ENCODE peak calls at places on chromosomes 11 and 22, in five cellular contexts. One of them, this sample, is unnamed.

GRCh38 chr11:114308689-114309089 is 12.5 kb downstream of the NNMT start:
- DNase-seq in Peyer's patch: no peak
- DNase-seq in non-pigmented ciliary epithelial cell: no peak
- DNase-seq in SHP77: no peak
- DNase-seq in stimulated activated CD8-positive, alpha-beta memory T cell treated with anti-CD3 and anti-CD28 coated beads, Interleukin-4, amount 100 ng/mL, for 24 hours: no peak
- DNase-seq in this sample: no peak

GRCh38 chr11:44893250-44894216 is 57.1 kb downstream of the TP53I11 start:
- DNase-seq in Peyer's patch: no peak
- DNase-seq in non-pigmented ciliary epithelial cell: no peak
- DNase-seq in SHP77: no peak
- DNase-seq in stimulated activated CD8-positive, alpha-beta memory T cell treated with anti-CD3 and anti-CD28 coated beads, Interleukin-4, amount 100 ng/mL, for 24 hours: no peak
- DNase-seq in this sample: no peak

GRCh38 chr22:36356708-36357694 is 30.8 kb downstream of the MYH9 start:
- DNase-seq in Peyer's patch: no peak
- DNase-seq in non-pigmented ciliary epithelial cell: no peak
- DNase-seq in SHP77: no peak
- DNase-seq in stimulated activated CD8-positive, alpha-beta memory T cell treated with anti-CD3 and anti-CD28 coated beads, Interleukin-4, amount 100 ng/mL, for 24 hours: no peak
- DNase-seq in this sample: no peak

GRCh38 chr11:85540635-85541034 is 86.5 kb downstream of the DLG2 start:
- DNase-seq in Peyer's patch: no peak
- DNase-seq in non-pigmented ciliary epithelial cell: no peak
- DNase-seq in SHP77: no peak
- DNase-seq in stimulated activated CD8-positive, alpha-beta memory T cell treated with anti-CD3 and anti-CD28 coated beads, Interleukin-4, amount 100 ng/mL, for 24 hours: no peak
- DNase-seq in this sample: no peak

GRCh38 chr11:69157156-69157821 is 1.6 kb downstream of the SMIM38 start:
- DNase-seq in Peyer's patch: peak; percentile 44
- DNase-seq in non-pigmented ciliary epithelial cell: no peak
- DNase-seq in SHP77: peak; percentile 71
- DNase-seq in stimulated activated CD8-positive, alpha-beta memory T cell treated with anti-CD3 and anti-CD28 coated beads, Interleukin-4, amount 100 ng/mL, for 24 hours: no peak
- DNase-seq in this sample: no peak

GRCh38 chr11:3341298-3341697 is 37.6 kb downstream of the ZNF195 start:
- DNase-seq in Peyer's patch: peak; percentile 85
- DNase-seq in non-pigmented ciliary epithelial cell: no peak
- DNase-seq in SHP77: peak; percentile 11
- DNase-seq in stimulated activated CD8-positive, alpha-beta memory T cell treated with anti-CD3 and anti-CD28 coated beads, Interleukin-4, amount 100 ng/mL, for 24 hours: peak; percentile 51
- DNase-seq in this sample: peak; percentile 69

GRCh38 chr22:49925525-49926128 is 7.2 kb downstream of the CRELD2 start:
- DNase-seq in Peyer's patch: peak; percentile 87
- DNase-seq in non-pigmented ciliary epithelial cell: no peak
- DNase-seq in SHP77: no peak
- DNase-seq in stimulated activated CD8-positive, alpha-beta memory T cell treated with anti-CD3 and anti-CD28 coated beads, Interleukin-4, amount 100 ng/mL, for 24 hours: no peak
- DNase-seq in this sample: no peak

GRCh38 chr11:130427581-130428211 is 713 bp downstream of the ADAMTS8 start:
- DNase-seq in Peyer's patch: no peak
- DNase-seq in non-pigmented ciliary epithelial cell: no peak
- DNase-seq in SHP77: no peak
- DNase-seq in stimulated activated CD8-positive, alpha-beta memory T cell treated with anti-CD3 and anti-CD28 coated beads, Interleukin-4, amount 100 ng/mL, for 24 hours: no peak
- DNase-seq in this sample: no peak

GRCh38 chr11:21460082-21460481 is 732.8 kb upstream of the ANO5 start:
- DNase-seq in Peyer's patch: no peak
- DNase-seq in non-pigmented ciliary epithelial cell: no peak
- DNase-seq in SHP77: no peak
- DNase-seq in stimulated activated CD8-positive, alpha-beta memory T cell treated with anti-CD3 and anti-CD28 coated beads, Interleukin-4, amount 100 ng/mL, for 24 hours: no peak
- DNase-seq in this sample: no peak

GRCh38 chr11:69487391-69487790 is 5.9 kb downstream of the LINC01488 start:
- DNase-seq in Peyer's patch: no peak
- DNase-seq in non-pigmented ciliary epithelial cell: no peak
- DNase-seq in SHP77: no peak
- DNase-seq in stimulated activated CD8-positive, alpha-beta memory T cell treated with anti-CD3 and anti-CD28 coated beads, Interleukin-4, amount 100 ng/mL, for 24 hours: no peak
- DNase-seq in this sample: no peak

GRCh38 chr22:21615731-21616130 is 14.1 kb downstream of the YDJC start:
- DNase-seq in Peyer's patch: no peak
- DNase-seq in non-pigmented ciliary epithelial cell: no peak
- DNase-seq in SHP77: no peak
- DNase-seq in stimulated activated CD8-positive, alpha-beta memory T cell treated with anti-CD3 and anti-CD28 coated beads, Interleukin-4, amount 100 ng/mL, for 24 hours: no peak
- DNase-seq in this sample: no peak

GRCh38 chr11:93704237-93704636 is 37.1 kb downstream of the TAF1D start:
- DNase-seq in Peyer's patch: no peak
- DNase-seq in non-pigmented ciliary epithelial cell: no peak
- DNase-seq in SHP77: no peak
- DNase-seq in stimulated activated CD8-positive, alpha-beta memory T cell treated with anti-CD3 and anti-CD28 coated beads, Interleukin-4, amount 100 ng/mL, for 24 hours: no peak
- DNase-seq in this sample: no peak

This sample was measured in stimulated activated CD4-positive, alpha-beta T cell treated with anti-CD3 and anti-CD28 coated beads, Interleukin-12 subunit alpha, Interleukin-12 subunit beta, amount 100 ng/mL, for 24 hours.